ENCODE peak calls at places on chromosomes 16 and 17, in six cellular contexts. One of them, this sample, is unnamed.
A peak's percentile ranks its signal among the peaks of the same experiment; 100 is the strongest.

GRCh38 chr17:81948635-81949378 is 1.8 kb upstream of the MYADML2 start:
- DNase-seq in mesenchymal stem cell: no peak
- DNase-seq in mesendoderm: no peak
- DNase-seq in neuronal stem cell: no peak
- DNase-seq in H9: no peak
- DNase-seq in H1: no peak
- DNase-seq in this sample: no peak

GRCh38 chr17:7435676-7436555 is 681 bp downstream of the TMEM102 start:
- DNase-seq in H1: no peak
- DNase-seq in mesendoderm: peak; percentile 84
- DNase-seq in mesenchymal stem cell: peak; percentile 48
- DNase-seq in H9: peak; percentile 91
- DNase-seq in neuronal stem cell: peak; percentile 31
- DNase-seq in this sample: no peak

GRCh38 chr17:70137451-70138230 is 31.7 kb upstream of the KCNJ2 start:
- DNase-seq in mesenchymal stem cell: peak; percentile 97
- DNase-seq in mesendoderm: peak; percentile 60
- DNase-seq in H1: no peak
- DNase-seq in neuronal stem cell: no peak
- DNase-seq in H9: no peak
- DNase-seq in this sample: peak; percentile 95

GRCh38 chr17:17275991-17276390 is 5.1 kb downstream of the COPS3 start:
- DNase-seq in mesendoderm: no peak
- DNase-seq in H1: no peak
- DNase-seq in mesenchymal stem cell: no peak
- DNase-seq in H9: no peak
- DNase-seq in neuronal stem cell: no peak
- DNase-seq in this sample: no peak

GRCh38 chr17:75835315-75835987 is 8.8 kb downstream of the UNC13D start:
- DNase-seq in H9: no peak
- DNase-seq in mesendoderm: no peak
- DNase-seq in neuronal stem cell: no peak
- DNase-seq in H1: no peak
- DNase-seq in mesenchymal stem cell: no peak
- DNase-seq in this sample: no peak

GRCh38 chr16:22353188-22353919 is 21.1 kb downstream of the CDR2 start:
- DNase-seq in mesendoderm: peak; percentile 83
- DNase-seq in H9: no peak
- DNase-seq in neuronal stem cell: no peak
- DNase-seq in H1: peak; percentile 21
- DNase-seq in mesenchymal stem cell: peak; percentile 76
- DNase-seq in this sample: peak; percentile 89

GRCh38 chr16:29256501-29256981 is 150.0 kb downstream of the NPIPB11 start:
- DNase-seq in H1: no peak
- DNase-seq in H9: peak; percentile 47
- DNase-seq in neuronal stem cell: no peak
- DNase-seq in mesenchymal stem cell: no peak
- DNase-seq in mesendoderm: peak; percentile 7
- DNase-seq in this sample: no peak

GRCh38 chr17:17736205-17737183 is 55.2 kb downstream of the RAI1 start:
- DNase-seq in mesendoderm: no peak
- DNase-seq in H1: no peak
- DNase-seq in neuronal stem cell: no peak
- DNase-seq in H9: no peak
- DNase-seq in mesenchymal stem cell: peak; percentile 19
- DNase-seq in this sample: peak; percentile 43

GRCh38 chr16:9516444-9516843 is 425.0 kb downstream of the HAPSTR1 start:
- DNase-seq in neuronal stem cell: no peak
- DNase-seq in H1: no peak
- DNase-seq in mesendoderm: no peak
- DNase-seq in H9: no peak
- DNase-seq in mesenchymal stem cell: no peak
- DNase-seq in this sample: no peak

GRCh38 chr17:47820023-47820789 is 1.4 kb downstream of the OSBPL7 start:
- DNase-seq in mesenchymal stem cell: no peak
- DNase-seq in mesendoderm: no peak
- DNase-seq in neuronal stem cell: no peak
- DNase-seq in H9: no peak
- DNase-seq in H1: no peak
- DNase-seq in this sample: no peak

GRCh38 chr17:10622610-10623485 is 34.3 kb downstream of the MYH3 start:
- DNase-seq in H9: no peak
- DNase-seq in mesendoderm: no peak
- DNase-seq in mesenchymal stem cell: no peak
- DNase-seq in H1: no peak
- DNase-seq in neuronal stem cell: no peak
- DNase-seq in this sample: no peak

GRCh38 chr16:10408824-10409381 is 23.0 kb downstream of the ATF7IP2 start:
- DNase-seq in neuronal stem cell: no peak
- DNase-seq in H9: no peak
- DNase-seq in H1: no peak
- DNase-seq in mesenchymal stem cell: no peak
- DNase-seq in mesendoderm: peak; percentile 65
- DNase-seq in this sample: no peak

GRCh38 chr17:59000022-59000421 is 106.7 kb downstream of the TRIM37 start:
- DNase-seq in H9: no peak
- DNase-seq in neuronal stem cell: no peak
- DNase-seq in H1: no peak
- DNase-seq in mesenchymal stem cell: no peak
- DNase-seq in mesendoderm: no peak
- DNase-seq in this sample: no peak

GRCh38 chr17:80281516-80281915 is 20.9 kb downstream of the RNF213 start:
- DNase-seq in H9: no peak
- DNase-seq in mesenchymal stem cell: no peak
- DNase-seq in mesendoderm: no peak
- DNase-seq in H1: no peak
- DNase-seq in neuronal stem cell: no peak
- DNase-seq in this sample: no peak
- H2BK15ac ChIP-seq in H9: no peak overlapping the region
- H2BK15ac ChIP-seq in mesenchymal stem cell: no peak overlapping the region
- H2BK15ac ChIP-seq in mesendoderm: no peak overlapping the region
- H2BK15ac ChIP-seq in H1: no peak overlapping the region
- H2BK15ac ChIP-seq in neuronal stem cell: no peak overlapping the region
- H2BK15ac ChIP-seq in this sample: no peak overlapping the region

GRCh38 chr17:77778636-77779524 is 179.6 kb upstream of the TNRC6C start:
- DNase-seq in mesenchymal stem cell: no peak
- DNase-seq in H9: no peak
- DNase-seq in H1: no peak
- DNase-seq in neuronal stem cell: no peak
- DNase-seq in mesendoderm: no peak
- DNase-seq in this sample: no peak
- H2BK15ac ChIP-seq in mesenchymal stem cell: no peak overlapping the region
- H2BK15ac ChIP-seq in H9: no peak overlapping the region
- H2BK15ac ChIP-seq in H1: peak overlapping the region; percentile 61
- H2BK15ac ChIP-seq in neuronal stem cell: peak overlapping the region; percentile 76
- H2BK15ac ChIP-seq in mesendoderm: no peak overlapping the region
- H2BK15ac ChIP-seq in this sample: no peak overlapping the region

GRCh38 chr16:88286301-88286923 is 96.3 kb upstream of the ZNF469 start:
- DNase-seq in mesenchymal stem cell: no peak
- DNase-seq in H9: no peak
- DNase-seq in mesendoderm: no peak
- DNase-seq in neuronal stem cell: no peak
- DNase-seq in H1: no peak
- DNase-seq in this sample: no peak

GRCh38 chr16:88284101-88284500 is 98.7 kb upstream of the ZNF469 start:
- DNase-seq in mesendoderm: no peak
- DNase-seq in neuronal stem cell: no peak
- DNase-seq in H9: no peak
- DNase-seq in H1: no peak
- DNase-seq in mesenchymal stem cell: no peak
- DNase-seq in this sample: no peak

GRCh38 chr16:88287219-88287618 is 95.5 kb upstream of the ZNF469 start:
- DNase-seq in mesenchymal stem cell: no peak
- DNase-seq in neuronal stem cell: no peak
- DNase-seq in H9: no peak
- DNase-seq in mesendoderm: peak; percentile 22
- DNase-seq in H1: no peak
- DNase-seq in this sample: no peak

GRCh38 chr16:88284626-88285513 is 97.9 kb upstream of the ZNF469 start:
- DNase-seq in neuronal stem cell: no peak
- DNase-seq in H9: no peak
- DNase-seq in H1: no peak
- DNase-seq in mesendoderm: no peak
- DNase-seq in mesenchymal stem cell: no peak
- DNase-seq in this sample: no peak

GRCh38 chr16:88285514-88285822 is 97.3 kb upstream of the ZNF469 start:
- DNase-seq in H9: no peak
- DNase-seq in neuronal stem cell: no peak
- DNase-seq in H1: no peak
- DNase-seq in mesendoderm: no peak
- DNase-seq in mesenchymal stem cell: no peak
- DNase-seq in this sample: no peak
- H2BK15ac ChIP-seq in H9: no peak overlapping the region
- H2BK15ac ChIP-seq in neuronal stem cell: no peak overlapping the region
- H2BK15ac ChIP-seq in H1: no peak overlapping the region
- H2BK15ac ChIP-seq in mesendoderm: no peak overlapping the region
- H2BK15ac ChIP-seq in mesenchymal stem cell: no peak overlapping the region
- H2BK15ac ChIP-seq in this sample: no peak overlapping the region

GRCh38 chr17:34243732-34244299 is 11.3 kb upstream of the CCL2 start:
- DNase-seq in mesenchymal stem cell: no peak
- DNase-seq in H1: no peak
- DNase-seq in mesendoderm: no peak
- DNase-seq in neuronal stem cell: no peak
- DNase-seq in H9: no peak
- DNase-seq in this sample: no peak
- H2BK15ac ChIP-seq in mesenchymal stem cell: no peak overlapping the region
- H2BK15ac ChIP-seq in H1: no peak overlapping the region
- H2BK15ac ChIP-seq in mesendoderm: no peak overlapping the region
- H2BK15ac ChIP-seq in neuronal stem cell: no peak overlapping the region
- H2BK15ac ChIP-seq in H9: no peak overlapping the region
- H2BK15ac ChIP-seq in this sample: no peak overlapping the region

GRCh38 chr17:43998552-43998951 is 5.9 kb upstream of the NAGS start:
- DNase-seq in mesenchymal stem cell: no peak
- DNase-seq in mesendoderm: no peak
- DNase-seq in neuronal stem cell: no peak
- DNase-seq in H1: no peak
- DNase-seq in H9: no peak
- DNase-seq in this sample: peak; percentile 66
- H2BK15ac ChIP-seq in mesenchymal stem cell: no peak overlapping the region
- H2BK15ac ChIP-seq in mesendoderm: no peak overlapping the region
- H2BK15ac ChIP-seq in neuronal stem cell: no peak overlapping the region
- H2BK15ac ChIP-seq in H1: no peak overlapping the region
- H2BK15ac ChIP-seq in H9: no peak overlapping the region
- H2BK15ac ChIP-seq in this sample: no peak overlapping the region

GRCh38 chr16:84686702-84687298 is 13.0 kb upstream of the USP10 start:
- DNase-seq in H9: no peak
- DNase-seq in mesendoderm: peak; percentile 47
- DNase-seq in neuronal stem cell: no peak
- DNase-seq in H1: no peak
- DNase-seq in mesenchymal stem cell: no peak
- DNase-seq in this sample: no peak

GRCh38 chr16:84680843-84681629 is 18.8 kb upstream of the USP10 start:
- DNase-seq in H1: no peak
- DNase-seq in mesendoderm: no peak
- DNase-seq in mesenchymal stem cell: no peak
- DNase-seq in neuronal stem cell: no peak
- DNase-seq in H9: no peak
- DNase-seq in this sample: no peak

GRCh38 chr16:84685210-84685609 is 14.6 kb upstream of the USP10 start:
- DNase-seq in H1: no peak
- DNase-seq in H9: no peak
- DNase-seq in mesendoderm: no peak
- DNase-seq in neuronal stem cell: no peak
- DNase-seq in mesenchymal stem cell: no peak
- DNase-seq in this sample: no peak

GRCh38 chr16:84684592-84684965 is 15.2 kb upstream of the USP10 start:
- DNase-seq in H1: no peak
- DNase-seq in neuronal stem cell: no peak
- DNase-seq in mesenchymal stem cell: no peak
- DNase-seq in mesendoderm: no peak
- DNase-seq in H9: no peak
- DNase-seq in this sample: no peak

GRCh38 chr16:84683691-84684591 is 15.9 kb upstream of the USP10 start:
- DNase-seq in mesenchymal stem cell: no peak
- DNase-seq in H9: peak; percentile 75
- DNase-seq in mesendoderm: peak; percentile 91
- DNase-seq in neuronal stem cell: no peak
- DNase-seq in H1: peak; percentile 17
- DNase-seq in this sample: no peak
- H2BK15ac ChIP-seq in mesenchymal stem cell: no peak overlapping the region
- H2BK15ac ChIP-seq in H9: no peak overlapping the region
- H2BK15ac ChIP-seq in mesendoderm: no peak overlapping the region
- H2BK15ac ChIP-seq in neuronal stem cell: no peak overlapping the region
- H2BK15ac ChIP-seq in H1: peak overlapping the region; percentile 2
- H2BK15ac ChIP-seq in this sample: no peak overlapping the region

GRCh38 chr17:67403483-67403882 is 26.4 kb downstream of the PITPNC1 start:
- DNase-seq in neuronal stem cell: no peak
- DNase-seq in mesenchymal stem cell: no peak
- DNase-seq in H9: no peak
- DNase-seq in mesendoderm: no peak
- DNase-seq in H1: no peak
- DNase-seq in this sample: no peak

GRCh38 chr17:67400193-67400592 is 23.1 kb downstream of the PITPNC1 start:
- DNase-seq in mesendoderm: no peak
- DNase-seq in H1: no peak
- DNase-seq in neuronal stem cell: no peak
- DNase-seq in H9: no peak
- DNase-seq in mesenchymal stem cell: peak; percentile 25
- DNase-seq in this sample: peak; percentile 12

GRCh38 chr17:67403065-67403464 is 26.0 kb downstream of the PITPNC1 start:
- DNase-seq in mesendoderm: no peak
- DNase-seq in H1: no peak
- DNase-seq in mesenchymal stem cell: no peak
- DNase-seq in H9: no peak
- DNase-seq in neuronal stem cell: no peak
- DNase-seq in this sample: no peak

GRCh38 chr17:67401106-67401505 is 24.0 kb downstream of the PITPNC1 start:
- DNase-seq in neuronal stem cell: no peak
- DNase-seq in mesenchymal stem cell: no peak
- DNase-seq in H1: no peak
- DNase-seq in mesendoderm: no peak
- DNase-seq in H9: no peak
- DNase-seq in this sample: no peak

DNA sequence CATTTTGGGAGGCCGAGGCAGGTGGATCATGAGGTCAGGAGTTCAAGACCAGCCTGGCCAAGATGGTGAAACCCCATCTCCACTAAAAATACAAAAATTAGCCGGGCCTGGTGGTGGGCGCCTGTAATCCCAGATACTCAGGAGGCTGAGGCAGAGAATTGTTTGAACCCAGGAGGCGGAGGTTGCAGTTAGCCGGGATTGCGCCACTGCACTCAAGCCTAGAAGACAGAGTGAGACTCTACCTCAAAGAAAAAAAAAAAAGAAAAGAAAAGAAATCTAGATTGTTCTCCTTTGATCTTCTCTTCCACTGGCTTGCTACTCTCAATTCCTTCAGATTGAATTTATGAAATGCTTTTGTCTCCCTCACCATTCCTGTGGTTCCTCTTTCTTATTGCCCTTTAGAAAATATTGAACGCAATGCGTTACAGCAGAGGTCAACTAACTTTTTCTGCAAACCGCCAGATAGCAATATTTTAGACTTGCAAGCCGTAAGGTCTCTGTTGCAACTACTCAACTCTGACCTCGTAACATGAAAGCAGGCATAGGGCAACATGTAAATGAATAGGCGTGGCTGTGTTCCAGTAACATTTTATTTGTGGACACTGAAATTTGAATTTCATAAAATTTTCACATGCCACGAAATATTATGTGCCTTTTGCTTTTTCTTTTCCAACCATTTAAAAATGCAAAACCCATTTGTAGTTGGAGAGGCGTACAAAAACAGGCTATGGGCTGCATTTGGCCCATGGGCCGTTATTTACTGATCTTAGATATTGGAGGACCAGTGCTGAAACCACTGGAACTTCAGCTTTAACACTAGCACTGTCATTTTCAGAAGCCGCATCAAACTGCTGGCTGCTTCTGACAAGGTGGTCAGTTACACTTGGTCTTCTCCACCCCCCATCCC is 24.8 kb downstream of the PITPNC1 start:
- DNase-seq in H9: no peak
- DNase-seq in mesenchymal stem cell: no peak
- DNase-seq in neuronal stem cell: no peak
- DNase-seq in H1: no peak
- DNase-seq in mesendoderm: no peak
- DNase-seq in this sample: no peak
- H2BK15ac ChIP-seq in H9: no peak overlapping the region
- H2BK15ac ChIP-seq in mesenchymal stem cell: no peak overlapping the region
- H2BK15ac ChIP-seq in neuronal stem cell: no peak overlapping the region
- H2BK15ac ChIP-seq in H1: no peak overlapping the region
- H2BK15ac ChIP-seq in mesendoderm: no peak overlapping the region
- H2BK15ac ChIP-seq in this sample: no peak overlapping the region